ENCODE peak calls at places on chromosomes 7 and 10, in six cellular contexts. One of them, this sample, is unnamed.

GRCh38 chr10:132434405-132435005 is 37.5 kb downstream of the PWWP2B start:
- DNase-seq in K562: peak
- DNase-seq in H1: no peak
- DNase-seq in SK-N-SH: peak
- DNase-seq in A549: no peak
- DNase-seq in HepG2: no peak
- DNase-seq in this sample: no peak

GRCh38 chr7:97298561-97298960 is 181.1 kb downstream of the SDHAF3 start:
- DNase-seq in K562: no peak
- DNase-seq in H1: no peak
- DNase-seq in SK-N-SH: no peak
- DNase-seq in A549: no peak
- DNase-seq in HepG2: no peak
- DNase-seq in this sample: no peak

GRCh38 chr7:105857009-105857952 is 19.1 kb downstream of the ATXN7L1 start:
- DNase-seq in K562: no peak
- DNase-seq in H1: no peak
- DNase-seq in SK-N-SH: no peak
- DNase-seq in A549: no peak
- DNase-seq in HepG2: peak
- DNase-seq in this sample: no peak

GRCh38 chr7:72406820-72407403 is 5.2 kb downstream of the CALN1 start:
- DNase-seq in K562: no peak
- DNase-seq in H1: no peak
- DNase-seq in SK-N-SH: no peak
- DNase-seq in A549: no peak
- DNase-seq in HepG2: no peak
- DNase-seq in this sample: no peak

GRCh38 chr10:122446668-122447410 is 7.6 kb upstream of the ARMS2 start:
- DNase-seq in K562: no peak
- DNase-seq in H1: no peak
- DNase-seq in SK-N-SH: no peak
- DNase-seq in A549: peak
- DNase-seq in HepG2: no peak
- DNase-seq in this sample: no peak

GRCh38 chr7:100547872-100548271 is 8.9 kb downstream of the AGFG2 start:
- DNase-seq in K562: peak
- DNase-seq in H1: no peak
- DNase-seq in SK-N-SH: peak
- DNase-seq in A549: no peak
- DNase-seq in HepG2: no peak
- DNase-seq in this sample: no peak

GRCh38 chr7:20316706-20317105 is 14.0 kb upstream of the ITGB8 start:
- DNase-seq in K562: no peak
- DNase-seq in H1: no peak
- DNase-seq in SK-N-SH: no peak
- DNase-seq in A549: no peak
- DNase-seq in HepG2: no peak
- DNase-seq in this sample: no peak

GRCh38 chr10:96512524-96512991 is 1.2 kb downstream of the TLL2 start:
- DNase-seq in K562: no peak
- DNase-seq in H1: peak
- DNase-seq in SK-N-SH: peak
- DNase-seq in A549: no peak
- DNase-seq in HepG2: no peak
- DNase-seq in this sample: no peak

GRCh38 chr10:101050206-101051069 is 11.4 kb upstream of the KAZALD1 start:
- DNase-seq in K562: peak
- DNase-seq in H1: no peak
- DNase-seq in SK-N-SH: peak
- DNase-seq in A549: no peak
- DNase-seq in HepG2: peak
- DNase-seq in this sample: no peak

GRCh38 chr10:105138287-105138854 is 497.3 kb downstream of the SORCS3 start:
- DNase-seq in K562: no peak
- DNase-seq in H1: no peak
- DNase-seq in SK-N-SH: peak
- DNase-seq in A549: no peak
- DNase-seq in HepG2: no peak
- DNase-seq in this sample: no peak

GRCh38 chr7:75536491-75536890 is 44.4 kb downstream of the SPDYE5 start:
- DNase-seq in K562: no peak
- DNase-seq in H1: no peak
- DNase-seq in SK-N-SH: no peak
- DNase-seq in A549: no peak
- DNase-seq in HepG2: no peak
- DNase-seq in this sample: no peak

GRCh38 chr10:83166344-83166743 is 973.0 kb upstream of the GHITM start:
- DNase-seq in K562: no peak
- DNase-seq in H1: peak
- DNase-seq in SK-N-SH: peak
- DNase-seq in A549: no peak
- DNase-seq in HepG2: no peak
- DNase-seq in this sample: no peak

GRCh38 chr10:80320377-80320776 is 30.9 kb upstream of the MAT1A start:
- DNase-seq in K562: no peak
- DNase-seq in H1: no peak
- DNase-seq in SK-N-SH: no peak
- DNase-seq in A549: no peak
- DNase-seq in HepG2: peak
- DNase-seq in this sample: no peak

GRCh38 chr10:88038268-88038667 is 174.8 kb downstream of the PTEN start:
- DNase-seq in K562: no peak
- DNase-seq in H1: no peak
- DNase-seq in SK-N-SH: no peak
- DNase-seq in A549: no peak
- DNase-seq in HepG2: no peak
- DNase-seq in this sample: no peak

GRCh38 chr10:46310851-46311250 is 24.1 kb downstream of the ANTXRL start:
- DNase-seq in K562: no peak
- DNase-seq in H1: no peak
- DNase-seq in SK-N-SH: no peak
- DNase-seq in A549: no peak
- DNase-seq in HepG2: no peak
- DNase-seq in this sample: no peak

GRCh38 chr10:88243847-88244730 is 339.0 kb downstream of the RNLS start:
- DNase-seq in K562: no peak
- DNase-seq in H1: no peak
- DNase-seq in SK-N-SH: peak
- DNase-seq in A549: no peak
- DNase-seq in HepG2: no peak
- DNase-seq in this sample: no peak

GRCh38 chr10:60299961-60300883 is 89.5 kb downstream of the ANK3 start:
- DNase-seq in K562: peak
- DNase-seq in H1: peak
- DNase-seq in SK-N-SH: no peak
- DNase-seq in A549: no peak
- DNase-seq in HepG2: no peak
- DNase-seq in this sample: no peak

GRCh38 chr10:33005322-33006282 is 47.6 kb upstream of the ITGB1 start:
- DNase-seq in K562: peak
- DNase-seq in H1: peak
- DNase-seq in SK-N-SH: peak
- DNase-seq in A549: peak
- DNase-seq in HepG2: peak
- DNase-seq in this sample: no peak

GRCh38 chr10:93899109-93899508 is 5.3 kb downstream of the SLC35G1 start:
- DNase-seq in K562: no peak
- DNase-seq in H1: no peak
- DNase-seq in SK-N-SH: no peak
- DNase-seq in A549: no peak
- DNase-seq in HepG2: no peak
- DNase-seq in this sample: no peak

GRCh38 chr10:119542357-119542989 is at the start of gene RGS10:
- DNase-seq in K562: peak
- DNase-seq in H1: no peak
- DNase-seq in SK-N-SH: peak
- DNase-seq in A549: peak
- DNase-seq in HepG2: no peak
- DNase-seq in this sample: no peak

GRCh38 chr10:49610015-49610734 is at the start of gene SLC18A3:
- DNase-seq in K562: no peak
- DNase-seq in H1: no peak
- DNase-seq in SK-N-SH: peak
- DNase-seq in A549: no peak
- DNase-seq in HepG2: no peak
- DNase-seq in this sample: no peak

GRCh38 chr10:12214763-12215218 is 18.8 kb downstream of the CDC123 start:
- DNase-seq in K562: no peak
- DNase-seq in H1: no peak
- DNase-seq in SK-N-SH: peak
- DNase-seq in A549: peak
- DNase-seq in HepG2: peak
- DNase-seq in this sample: no peak

GRCh38 chr10:6202684-6203330 is at the start of gene PFKFB3:
- DNase-seq in K562: peak
- DNase-seq in H1: peak
- DNase-seq in SK-N-SH: peak
- DNase-seq in A549: peak
- DNase-seq in HepG2: peak
- DNase-seq in this sample: peak

GRCh38 chr7:371779-372545 is 82.0 kb downstream of the FOXL3 start:
- DNase-seq in K562: no peak
- DNase-seq in H1: no peak
- DNase-seq in SK-N-SH: no peak
- DNase-seq in A549: no peak
- DNase-seq in HepG2: no peak
- DNase-seq in this sample: no peak

GRCh38 chr10:17412323-17412722 is 42.1 kb downstream of the ST8SIA6 start:
- DNase-seq in K562: peak
- DNase-seq in H1: no peak
- DNase-seq in SK-N-SH: no peak
- DNase-seq in A549: no peak
- DNase-seq in HepG2: no peak
- DNase-seq in this sample: no peak

GRCh38 chr10:71396714-71397339 is at the start of gene CDH23:
- DNase-seq in K562: peak
- DNase-seq in H1: no peak
- DNase-seq in SK-N-SH: peak
- DNase-seq in A549: peak
- DNase-seq in HepG2: no peak
- DNase-seq in this sample: no peak

GRCh38 chr10:114571316-114571999 is 86.6 kb downstream of the ABLIM1 start:
- DNase-seq in K562: no peak
- DNase-seq in H1: no peak
- DNase-seq in SK-N-SH: no peak
- DNase-seq in A549: no peak
- DNase-seq in HepG2: no peak
- DNase-seq in this sample: no peak

DNA sequence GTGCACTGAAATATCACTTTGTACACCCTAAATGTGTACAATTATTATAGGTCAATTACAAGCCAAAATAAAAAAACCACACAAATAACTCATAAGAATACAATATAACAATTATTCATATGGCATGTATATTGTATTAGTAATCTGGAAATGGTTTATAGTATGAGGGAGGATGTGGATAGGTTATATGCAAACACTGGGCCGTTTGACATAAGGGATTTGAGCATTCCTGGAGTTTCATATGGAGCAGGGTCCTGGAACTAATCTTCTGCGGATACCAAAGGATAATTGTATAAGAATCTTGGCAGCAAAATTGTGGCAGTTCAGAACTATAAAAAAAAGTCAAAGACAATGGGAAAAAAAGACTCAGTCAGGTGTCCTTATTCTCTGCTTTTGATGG is 619.4 kb downstream of the CNTNAP2 start:
- DNase-seq in K562: no peak
- DNase-seq in H1: no peak
- DNase-seq in SK-N-SH: no peak
- DNase-seq in A549: no peak
- DNase-seq in HepG2: no peak
- DNase-seq in this sample: no peak
- TF ChIP-seq CHD2 in K562: no peak
- TF ChIP-seq CHD2 in H1: no peak
- TF ChIP-seq CHD2 in SK-N-SH: no peak
- TF ChIP-seq CHD2 in A549: no peak
- TF ChIP-seq CHD2 in HepG2: no peak
- TF ChIP-seq CHD2 in this sample: no peak

DNA sequence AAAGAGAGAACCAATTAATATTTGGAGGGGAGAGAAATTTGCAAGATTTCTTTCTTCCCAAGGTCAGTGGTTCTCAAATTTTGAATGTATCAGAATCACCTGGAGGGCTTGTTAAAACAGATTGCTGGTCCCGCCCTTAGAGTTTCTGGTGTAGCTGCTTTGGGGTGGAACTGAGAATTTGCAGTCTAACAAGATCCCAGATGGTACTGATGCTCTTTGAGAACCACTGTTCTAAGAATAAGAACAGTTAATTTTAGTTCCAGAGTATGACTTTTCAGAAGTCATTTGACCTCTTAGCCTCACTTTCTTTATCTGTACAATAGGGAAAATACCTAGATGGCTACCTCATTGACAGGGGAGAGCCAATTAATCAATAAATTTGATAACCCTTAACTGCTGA is 161.6 kb downstream of the PRKG1 start:
- DNase-seq in K562: no peak
- DNase-seq in H1: no peak
- DNase-seq in SK-N-SH: no peak
- DNase-seq in A549: no peak
- DNase-seq in HepG2: no peak
- DNase-seq in this sample: no peak
- TF ChIP-seq CHD2 in K562: no peak
- TF ChIP-seq CHD2 in H1: no peak
- TF ChIP-seq CHD2 in SK-N-SH: no peak
- TF ChIP-seq CHD2 in A549: no peak
- TF ChIP-seq CHD2 in HepG2: no peak
- TF ChIP-seq CHD2 in this sample: no peak

GRCh38 chr7:103990991-103991390 is 1.5 kb upstream of the RELN start:
- DNase-seq in K562: no peak
- DNase-seq in H1: no peak
- DNase-seq in SK-N-SH: peak
- DNase-seq in A549: no peak
- DNase-seq in HepG2: peak
- DNase-seq in this sample: no peak

GRCh38 chr7:103987455-103987854 is 2.0 kb downstream of the RELN start:
- DNase-seq in K562: peak
- DNase-seq in H1: no peak
- DNase-seq in SK-N-SH: no peak
- DNase-seq in A549: no peak
- DNase-seq in HepG2: peak
- DNase-seq in this sample: no peak

GRCh38 chr7:103988468-103989199 is 824 bp downstream of the RELN start:
- DNase-seq in K562: no peak
- DNase-seq in H1: no peak
- DNase-seq in SK-N-SH: peak
- DNase-seq in A549: no peak
- DNase-seq in HepG2: peak
- DNase-seq in this sample: no peak

GRCh38 chr7:103989785-103990775 is 622 bp upstream of the RELN start:
- DNase-seq in K562: peak
- DNase-seq in H1: no peak
- DNase-seq in SK-N-SH: peak
- DNase-seq in A549: peak
- DNase-seq in HepG2: peak
- DNase-seq in this sample: no peak

GRCh38 chr7:103989200-103989784 is at the start of gene RELN:
- DNase-seq in K562: peak
- DNase-seq in H1: no peak
- DNase-seq in SK-N-SH: peak
- DNase-seq in A549: no peak
- DNase-seq in HepG2: peak
- DNase-seq in this sample: no peak
- TF ChIP-seq CHD2 in K562: no peak
- TF ChIP-seq CHD2 in H1: no peak
- TF ChIP-seq CHD2 in SK-N-SH: no peak
- TF ChIP-seq CHD2 in A549: no peak
- TF ChIP-seq CHD2 in HepG2: no peak
- TF ChIP-seq CHD2 in this sample: no peak

GRCh38 chr10:91163269-91163708 is 57.2 kb upstream of the PCGF5 start:
- DNase-seq in K562: peak
- DNase-seq in H1: no peak
- DNase-seq in SK-N-SH: peak
- DNase-seq in A549: peak
- DNase-seq in HepG2: peak
- DNase-seq in this sample: no peak
- TF ChIP-seq CHD2 in K562: no peak
- TF ChIP-seq CHD2 in H1: no peak
- TF ChIP-seq CHD2 in SK-N-SH: no peak
- TF ChIP-seq CHD2 in A549: no peak
- TF ChIP-seq CHD2 in HepG2: no peak
- TF ChIP-seq CHD2 in this sample: peak